ENCODE peak calls at places on chromosome 4, in five cellular contexts. I is heart left ventricle, O is K562, B is fibroblast of lung, Y is spleen. S is an unnamed sample.

GRCh38 chr4:101238706-101239105 is 108.6 kb downstream of the PPP3CA start:
- DNase-seq in I (no peak), Y (no peak), B (peak; percentile 81), O (no peak), S (peak; percentile 77)

GRCh38 chr4:108561086-108561485 is 59.3 kb upstream of the RPL34 start:
- DNase-seq in O (no peak), I (no peak), B (no peak), Y (no peak), S (peak; percentile 4)

GRCh38 chr4:152780267-152780811 is 585 bp downstream of the ARFIP1 start:
- DNase-seq in B (no peak), Y (no peak), I (peak; percentile 54), O (peak; percentile 18), S (peak; percentile 51)

GRCh38 chr4:18075823-18076433 is 54.4 kb upstream of the LCORL start:
- DNase-seq in I (no peak), O (peak; percentile 57), B (peak; percentile 2), Y (peak; percentile 75), S (peak; percentile 18)

GRCh38 chr4:180060159-180060889 is 2182.9 kb upstream of the TENM3 start:
- DNase-seq in O (no peak), I (no peak), B (peak; percentile 70), Y (no peak), S (peak; percentile 1)

GRCh38 chr4:55447826-55448225 is 52.1 kb downstream of the TMEM165 start:
- DNase-seq in I (no peak), Y (no peak), B (peak; percentile 50), O (no peak), S (peak; percentile 40)

GRCh38 chr4:60683953-60684352 is 516.2 kb upstream of the ADGRL3 start:
- DNase-seq in I (no peak), B (peak; percentile 87), Y (no peak), O (no peak), S (peak; percentile 63)

GRCh38 chr4:51843309-51844156 is 580 bp downstream of the DCUN1D4 start:
- DNase-seq in Y (peak; percentile 92), B (peak; percentile 71), O (peak; percentile 84), I (peak; percentile 79), S (peak; percentile 70)

GRCh38 chr4:8370106-8370787 is 70.3 kb downstream of the ACOX3 start:
- DNase-seq in B (no peak), I (no peak), O (no peak), Y (peak; percentile 62), S (no peak)

GRCh38 chr4:186725422-186726149 is 1.9 kb upstream of the FAT1 start:
- DNase-seq in O (peak; percentile 52), I (peak; percentile 84), Y (no peak), B (peak; percentile 91), S (peak; percentile 90)

GRCh38 chr4:7192252-7193039 is at the start of gene SORCS2:
- DNase-seq in B (peak; percentile 36), O (peak; percentile 84), Y (peak; percentile 81), I (peak; percentile 81), S (peak; percentile 44)

GRCh38 chr4:132240094-132240493 is 909.0 kb upstream of the PCDH10 start:
- DNase-seq in O (no peak), B (no peak), Y (no peak), I (no peak), S (no peak)

GRCh38 chr4:187019896-187020295 is 296.2 kb upstream of the FAT1 start:
- DNase-seq in Y (no peak), O (no peak), B (no peak), I (no peak), S (no peak)

GRCh38 chr4:139530833-139531427 is 25.1 kb downstream of the SETD7 start:
- DNase-seq in Y (no peak), O (peak; percentile 67), B (peak; percentile 42), I (no peak), S (peak; percentile 61)

GRCh38 chr4:67573193-67573592 is 14.7 kb downstream of the STAP1 start:
- DNase-seq in I (no peak), Y (no peak), B (no peak), O (no peak), S (no peak)

GRCh38 chr4:147578057-147578476 is 39.1 kb upstream of the TMEM184C start:
- DNase-seq in O (no peak), B (peak; percentile 98), Y (no peak), I (no peak), S (peak; percentile 95)

GRCh38 chr4:69753666-69754065 is 6.8 kb downstream of the SULT1B1 start:
- DNase-seq in I (no peak), O (no peak), Y (no peak), B (peak; percentile 50), S (peak; percentile 36)

GRCh38 chr4:159719531-159719930 is 616.7 kb downstream of the RAPGEF2 start:
- DNase-seq in I (no peak), O (no peak), B (no peak), Y (no peak), S (no peak)

GRCh38 chr4:23924556-23924955 is 34.7 kb upstream of the PPARGC1A start:
- DNase-seq in O (no peak), Y (no peak), B (no peak), I (no peak), S (no peak)

GRCh38 chr4:61507091-61507490 is 307.0 kb downstream of the ADGRL3 start:
- DNase-seq in Y (no peak), I (no peak), B (no peak), O (no peak), S (no peak)

GRCh38 chr4:164904336-164904735 is 27.4 kb downstream of the APELA start:
- DNase-seq in I (no peak), O (no peak), Y (no peak), B (no peak), S (no peak)

DNA sequence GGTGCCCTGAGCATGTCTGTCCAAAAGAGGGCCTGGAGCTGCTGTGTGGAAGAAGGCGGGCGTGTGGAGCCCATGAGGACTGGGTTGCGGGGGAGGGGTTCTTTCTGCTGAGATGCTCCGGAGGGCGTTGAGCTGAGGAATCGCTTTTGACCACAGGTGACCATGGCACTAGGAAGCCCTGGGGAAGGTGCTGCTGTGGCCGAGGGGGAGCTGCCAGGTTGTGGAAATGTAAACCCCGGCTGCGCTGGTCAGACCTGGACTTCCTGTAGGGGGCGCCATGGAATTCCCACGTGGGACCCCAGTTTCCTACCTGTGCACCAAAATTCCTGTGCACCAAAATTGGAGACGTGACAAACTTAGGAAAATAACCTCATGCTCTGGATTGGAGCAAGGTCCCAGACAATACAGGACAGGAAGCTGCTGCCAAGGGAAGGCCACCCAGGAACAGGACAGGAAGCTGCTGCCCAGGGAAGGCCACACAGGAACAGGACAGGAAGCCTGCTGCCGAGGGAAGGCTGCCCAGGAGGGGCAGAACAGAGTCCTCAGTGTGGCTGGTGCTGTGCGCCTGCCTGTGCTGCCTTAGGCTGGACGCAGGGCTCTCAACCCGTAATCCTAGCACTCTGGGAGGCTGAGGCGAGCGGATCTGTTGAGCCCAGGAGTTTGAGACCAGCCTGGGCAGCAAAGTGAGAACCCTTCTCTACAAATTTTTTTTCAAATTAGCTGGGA is 28.4 kb upstream of the UVSSA start:
- DNase-seq in Y (peak; percentile 65), B (no peak), O (peak; percentile 67), I (peak; percentile 55), S (no peak)
- TF ChIP-seq CTCF in Y (peak; percentile 37), B (no peak), O (peak; percentile 69), I (peak; percentile 24), S (peak; percentile 40)

DNA sequence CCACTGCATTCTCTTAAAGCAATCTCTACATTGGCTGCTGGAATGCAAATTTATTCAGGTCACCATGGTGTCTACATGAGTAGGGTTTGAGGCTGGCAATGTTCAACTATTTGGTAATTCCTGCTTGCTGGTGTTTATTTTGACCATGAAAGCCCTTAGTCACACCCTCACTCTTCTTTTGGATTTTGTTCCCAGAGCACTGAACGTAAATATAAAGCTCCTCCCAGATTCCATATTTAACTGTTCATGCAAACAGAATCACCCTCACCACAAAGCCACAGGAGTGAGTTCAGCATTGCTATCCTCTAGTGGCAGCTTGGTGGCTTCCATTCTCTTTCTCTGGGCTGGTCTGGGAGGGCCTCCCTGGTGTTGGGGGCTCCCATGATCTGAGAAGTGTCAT is 82.8 kb downstream of the LNX1 start:
- DNase-seq in Y (no peak), I (no peak), B (peak; percentile 83), O (no peak), S (peak; percentile 96)
- H3K4me3 ChIP-seq in Y (no peak overlapping the region), I (no peak overlapping the region), B (no peak overlapping the region), O (no peak overlapping the region), S (peak overlapping the region; percentile 45)

GRCh38 chr4:42655248-42655647 is 1.7 kb downstream of the ATP8A1 start:
- DNase-seq in Y (no peak), O (no peak), I (no peak), B (no peak), S (no peak)

GRCh38 chr4:42656736-42656985 is 244 bp downstream of the ATP8A1 start:
- DNase-seq in I (no peak), O (no peak), Y (no peak), B (no peak), S (no peak)

GRCh38 chr4:42655921-42656735 is 777 bp downstream of the ATP8A1 start:
- DNase-seq in B (no peak), Y (peak; percentile 92), O (no peak), I (peak; percentile 72), S (no peak)

GRCh38 chr4:42654606-42655005 is 2.3 kb downstream of the ATP8A1 start:
- DNase-seq in B (peak; percentile 84), O (no peak), I (no peak), Y (no peak), S (peak; percentile 70)

DNA sequence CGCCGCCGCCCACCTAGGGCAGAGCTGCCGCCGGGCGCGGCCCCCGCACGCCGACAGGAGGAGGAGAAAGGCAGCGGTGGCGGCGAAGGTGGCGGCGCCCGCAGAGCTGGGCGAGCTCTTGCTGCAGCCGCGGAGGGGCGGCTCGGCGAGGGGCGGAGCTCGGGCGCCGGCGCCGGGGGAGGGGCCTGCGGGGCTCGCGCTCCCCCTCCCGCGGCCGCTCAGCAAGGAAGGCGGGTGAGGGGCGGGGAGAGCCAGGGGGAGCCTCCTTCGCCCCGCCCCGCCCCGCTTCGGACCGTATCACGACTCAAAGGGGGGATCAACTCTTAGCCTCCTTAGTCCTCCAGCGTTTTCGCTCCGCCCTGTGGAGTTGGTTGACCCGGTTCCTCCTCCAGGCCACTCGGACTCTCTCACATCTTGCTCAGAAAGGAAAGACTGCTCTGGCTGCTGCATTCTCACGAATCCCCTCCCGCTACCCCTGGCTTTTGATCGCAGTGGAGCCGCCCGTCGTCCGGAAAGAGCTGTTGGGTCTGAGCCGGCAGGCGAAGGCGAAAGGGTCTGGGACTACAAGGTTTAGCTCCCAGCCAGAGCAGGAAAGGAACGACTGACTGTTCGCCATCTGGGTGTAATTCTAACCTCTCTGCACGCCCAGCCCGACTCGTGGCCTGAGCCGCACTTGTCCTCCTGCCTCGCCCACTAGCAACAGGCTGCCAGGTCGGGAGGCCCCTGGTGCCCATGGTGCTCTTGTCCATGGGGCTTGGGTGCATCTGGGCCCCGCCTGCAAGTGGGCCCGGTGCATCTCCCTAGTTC is at the start of gene ATP8A1:
- DNase-seq in O (peak; percentile 98), I (peak; percentile 96), B (peak; percentile 78), Y (peak; percentile 99), S (peak; percentile 72)
- TF ChIP-seq CTCF in O (no peak), I (no peak), B (no peak), Y (peak; percentile 31), S (no peak)

DNA sequence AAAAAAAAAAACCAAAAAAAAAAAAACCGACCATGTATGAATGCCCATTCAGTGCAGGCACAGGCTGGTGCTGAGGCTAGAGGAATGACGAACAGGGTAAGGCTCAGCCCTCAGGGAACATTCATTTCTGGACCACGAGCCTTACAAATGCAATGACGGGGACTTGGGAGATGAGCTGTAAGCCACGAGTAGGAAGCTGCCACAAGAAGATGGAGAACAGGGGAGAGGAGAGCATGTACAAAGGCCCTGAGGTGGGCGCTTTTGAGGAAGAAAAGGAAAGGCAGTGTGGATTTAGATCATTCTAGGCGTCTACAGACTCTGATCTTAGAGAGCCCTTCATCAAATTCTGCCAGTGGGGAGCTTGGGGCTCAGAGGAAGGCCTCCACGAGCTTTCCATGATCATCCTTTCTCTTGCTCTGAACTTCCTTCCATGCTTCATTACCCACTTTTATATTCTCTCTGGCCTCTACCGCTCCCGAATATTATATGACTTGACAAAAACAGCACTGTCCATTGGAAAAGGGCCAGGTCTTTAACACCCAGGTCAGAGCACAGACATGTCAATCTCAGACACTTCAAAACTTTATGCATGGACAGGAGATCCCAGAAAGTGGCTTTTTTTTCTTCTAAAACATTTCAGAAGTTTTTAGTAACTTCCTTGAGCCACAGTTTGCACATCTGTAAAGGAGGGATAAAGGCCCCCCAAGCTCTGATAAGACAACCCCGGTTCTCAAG is 3.3 kb upstream of the ZNF518B start:
- DNase-seq in B (no peak), Y (no peak), O (no peak), I (no peak), S (no peak)
- H3K4me3 ChIP-seq in B (no peak overlapping the region), Y (peak overlapping the region; percentile 39), O (peak overlapping the region; percentile 52), I (no peak overlapping the region), S (no peak overlapping the region)

S was measured in cardiac fibroblast.